ENCODE peak calls at places on chromosomes 12 and 14, in nine cellular contexts. One of them, this sample, is unnamed.

GRCh38 chr12:57488397-57489156 is 709 bp downstream of the MARS1 start:
- DNase-seq in stomach: no peak
- DNase-seq in breast epithelium: no peak
- DNase-seq in adrenal gland: no peak
- DNase-seq in A549: no peak
- DNase-seq in Peyer's patch: no peak
- DNase-seq in tibial nerve: no peak
- DNase-seq in K562: peak; percentile 41
- DNase-seq in upper lobe of left lung: no peak
- DNase-seq in this sample: no peak

GRCh38 chr14:101506211-101506920 is 54.9 kb upstream of the DIO3 start:
- DNase-seq in A549: no peak
- DNase-seq in upper lobe of left lung: peak; percentile 14
- DNase-seq in tibial nerve: peak; percentile 7
- DNase-seq in K562: no peak
- DNase-seq in adrenal gland: no peak
- DNase-seq in stomach: peak; percentile 18
- DNase-seq in Peyer's patch: peak; percentile 46
- DNase-seq in breast epithelium: no peak
- DNase-seq in this sample: no peak

GRCh38 chr14:89428556-89429196 is 11.6 kb upstream of the FOXN3 start:
- DNase-seq in upper lobe of left lung: no peak
- DNase-seq in adrenal gland: no peak
- DNase-seq in breast epithelium: peak; percentile 77
- DNase-seq in K562: no peak
- DNase-seq in tibial nerve: no peak
- DNase-seq in A549: no peak
- DNase-seq in stomach: no peak
- DNase-seq in Peyer's patch: no peak
- DNase-seq in this sample: peak; percentile 38

GRCh38 chr14:38078393-38078792 is 129.3 kb upstream of the SSTR1 start:
- DNase-seq in K562: no peak
- DNase-seq in Peyer's patch: no peak
- DNase-seq in breast epithelium: no peak
- DNase-seq in tibial nerve: no peak
- DNase-seq in upper lobe of left lung: peak; percentile 67
- DNase-seq in adrenal gland: no peak
- DNase-seq in A549: no peak
- DNase-seq in stomach: peak; percentile 30
- DNase-seq in this sample: no peak

GRCh38 chr14:90576981-90577660 is 180.3 kb downstream of the CALM1 start:
- DNase-seq in K562: peak; percentile 76
- DNase-seq in A549: no peak
- DNase-seq in stomach: no peak
- DNase-seq in breast epithelium: no peak
- DNase-seq in Peyer's patch: peak; percentile 29
- DNase-seq in tibial nerve: no peak
- DNase-seq in upper lobe of left lung: no peak
- DNase-seq in adrenal gland: no peak
- DNase-seq in this sample: no peak

GRCh38 chr14:101926620-101927019 is 37.8 kb upstream of the DYNC1H1 start:
- DNase-seq in breast epithelium: no peak
- DNase-seq in stomach: no peak
- DNase-seq in A549: no peak
- DNase-seq in upper lobe of left lung: no peak
- DNase-seq in tibial nerve: no peak
- DNase-seq in K562: no peak
- DNase-seq in adrenal gland: peak; percentile 14
- DNase-seq in Peyer's patch: no peak
- DNase-seq in this sample: peak; percentile 75

GRCh38 chr12:52171950-52172512 is 19.8 kb downstream of the KRT80 start:
- DNase-seq in breast epithelium: no peak
- DNase-seq in stomach: peak; percentile 61
- DNase-seq in upper lobe of left lung: peak; percentile 58
- DNase-seq in tibial nerve: no peak
- DNase-seq in adrenal gland: peak; percentile 69
- DNase-seq in Peyer's patch: peak; percentile 72
- DNase-seq in A549: peak; percentile 87
- DNase-seq in K562: peak; percentile 30
- DNase-seq in this sample: peak; percentile 81

GRCh38 chr12:119239040-119239439 is 60.3 kb downstream of the HSPB8 start:
- DNase-seq in stomach: no peak
- DNase-seq in A549: no peak
- DNase-seq in upper lobe of left lung: no peak
- DNase-seq in Peyer's patch: no peak
- DNase-seq in adrenal gland: no peak
- DNase-seq in K562: no peak
- DNase-seq in tibial nerve: no peak
- DNase-seq in breast epithelium: no peak
- DNase-seq in this sample: no peak

GRCh38 chr12:92290016-92290685 is 144.5 kb upstream of the BTG1 start:
- DNase-seq in breast epithelium: no peak
- DNase-seq in adrenal gland: no peak
- DNase-seq in tibial nerve: no peak
- DNase-seq in stomach: no peak
- DNase-seq in Peyer's patch: no peak
- DNase-seq in A549: peak; percentile 10
- DNase-seq in K562: no peak
- DNase-seq in upper lobe of left lung: no peak
- DNase-seq in this sample: no peak

GRCh38 chr12:121779422-121779895 is 14.0 kb downstream of the RHOF start:
- DNase-seq in tibial nerve: no peak
- DNase-seq in Peyer's patch: no peak
- DNase-seq in upper lobe of left lung: no peak
- DNase-seq in K562: no peak
- DNase-seq in stomach: no peak
- DNase-seq in A549: no peak
- DNase-seq in breast epithelium: no peak
- DNase-seq in adrenal gland: no peak
- DNase-seq in this sample: no peak
- H3K4me1 ChIP-seq in tibial nerve: no peaks in the 10 kb centered on the region
- H3K4me1 ChIP-seq in Peyer's patch: peaks cover 22% of the 10 kb centered on the region
- H3K4me1 ChIP-seq in upper lobe of left lung: peaks cover 23% of the 10 kb centered on the region
- H3K4me1 ChIP-seq in K562: peaks cover 15% of the 10 kb centered on the region
- H3K4me1 ChIP-seq in stomach: peaks cover 45% of the 10 kb centered on the region
- H3K4me1 ChIP-seq in A549: peaks cover 65% of the 10 kb centered on the region
- H3K4me1 ChIP-seq in breast epithelium: no peaks in the 10 kb centered on the region
- H3K4me1 ChIP-seq in adrenal gland: peaks cover 15% of the 10 kb centered on the region
- H3K4me1 ChIP-seq in this sample: no peaks in the 10 kb centered on the region

GRCh38 chr12:3077572-3078081 is 448 bp downstream of the TSPAN9 start:
- DNase-seq in breast epithelium: peak; percentile 26
- DNase-seq in A549: no peak
- DNase-seq in adrenal gland: no peak
- DNase-seq in stomach: peak; percentile 34
- DNase-seq in tibial nerve: no peak
- DNase-seq in upper lobe of left lung: peak; percentile 27
- DNase-seq in K562: no peak
- DNase-seq in Peyer's patch: no peak
- DNase-seq in this sample: no peak

GRCh38 chr12:3075315-3075714 is 1.9 kb upstream of the TSPAN9 start:
- DNase-seq in breast epithelium: no peak
- DNase-seq in upper lobe of left lung: no peak
- DNase-seq in adrenal gland: no peak
- DNase-seq in K562: no peak
- DNase-seq in Peyer's patch: no peak
- DNase-seq in stomach: no peak
- DNase-seq in A549: no peak
- DNase-seq in tibial nerve: no peak
- DNase-seq in this sample: no peak

GRCh38 chr12:3078086-3078820 is 1.1 kb downstream of the TSPAN9 start:
- DNase-seq in adrenal gland: no peak
- DNase-seq in Peyer's patch: peak; percentile 7
- DNase-seq in stomach: no peak
- DNase-seq in upper lobe of left lung: no peak
- DNase-seq in breast epithelium: no peak
- DNase-seq in tibial nerve: no peak
- DNase-seq in A549: no peak
- DNase-seq in K562: peak; percentile 5
- DNase-seq in this sample: no peak

GRCh38 chr12:3073438-3074255 is 3.5 kb upstream of the TSPAN9 start:
- DNase-seq in tibial nerve: peak; percentile 72
- DNase-seq in upper lobe of left lung: peak; percentile 82
- DNase-seq in stomach: peak; percentile 88
- DNase-seq in Peyer's patch: peak; percentile 88
- DNase-seq in K562: peak; percentile 74
- DNase-seq in breast epithelium: peak; percentile 75
- DNase-seq in A549: peak; percentile 89
- DNase-seq in adrenal gland: peak; percentile 83
- DNase-seq in this sample: peak; percentile 54

DNA sequence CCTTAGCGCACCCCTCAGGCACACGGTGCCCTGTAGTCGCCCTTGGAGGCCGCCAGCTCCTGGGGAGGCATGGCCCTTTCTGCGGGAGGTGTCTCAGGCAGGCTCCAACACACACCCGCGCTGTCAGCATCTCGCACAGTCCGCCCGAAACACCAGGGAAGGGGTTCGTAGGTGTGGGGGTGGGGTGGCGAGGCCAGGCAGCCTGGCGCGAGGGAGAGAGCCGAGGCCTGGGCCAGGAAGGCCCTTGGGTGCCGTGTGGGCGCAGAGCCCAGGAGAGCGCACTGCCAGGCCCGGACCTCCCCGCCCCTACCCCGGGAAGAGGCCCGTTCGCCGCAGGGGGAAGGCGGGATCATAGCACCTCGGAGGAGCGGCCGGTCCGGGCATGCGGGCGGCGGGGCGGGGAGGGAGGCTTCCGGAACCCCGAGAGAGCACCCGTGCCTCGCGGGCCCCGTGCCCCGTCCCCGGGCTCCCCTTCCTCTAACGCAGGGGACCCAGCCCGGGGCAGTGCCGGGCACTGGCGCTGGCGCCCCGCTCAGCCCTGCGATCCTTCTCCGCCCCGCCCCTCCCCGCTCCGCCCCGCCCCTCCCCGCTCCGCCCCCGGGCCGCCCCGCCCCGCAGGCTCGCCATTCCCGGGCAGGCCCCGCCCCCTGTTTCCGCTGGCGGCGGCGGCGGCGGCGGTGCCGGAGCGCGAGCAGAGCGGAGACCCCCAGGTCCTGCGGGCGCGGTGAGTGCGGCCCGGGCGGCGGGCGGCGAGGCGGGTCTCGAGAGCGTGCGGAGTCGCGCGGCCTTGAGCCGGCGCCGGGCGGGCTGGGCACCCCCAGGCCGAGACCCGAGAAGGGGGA is at the start of gene TSPAN9:
- DNase-seq in K562: peak; percentile 88
- DNase-seq in tibial nerve: peak; percentile 66
- DNase-seq in upper lobe of left lung: peak; percentile 74
- DNase-seq in stomach: peak; percentile 87
- DNase-seq in breast epithelium: peak; percentile 60
- DNase-seq in A549: peak; percentile 74
- DNase-seq in Peyer's patch: peak; percentile 90
- DNase-seq in adrenal gland: peak; percentile 85
- DNase-seq in this sample: peak; percentile 60
- TF ChIP-seq POLR2A in K562: no peak
- TF ChIP-seq POLR2A in tibial nerve: peak; percentile 30
- TF ChIP-seq POLR2A in upper lobe of left lung: peak; percentile 73
- TF ChIP-seq POLR2A in stomach: no peak
- TF ChIP-seq POLR2A in breast epithelium: peak; percentile 15
- TF ChIP-seq POLR2A in A549: peak; percentile 89
- TF ChIP-seq POLR2A in Peyer's patch: peak; percentile 18
- TF ChIP-seq POLR2A in adrenal gland: peak; percentile 62
- TF ChIP-seq POLR2A in this sample: peak; percentile 81

DNA sequence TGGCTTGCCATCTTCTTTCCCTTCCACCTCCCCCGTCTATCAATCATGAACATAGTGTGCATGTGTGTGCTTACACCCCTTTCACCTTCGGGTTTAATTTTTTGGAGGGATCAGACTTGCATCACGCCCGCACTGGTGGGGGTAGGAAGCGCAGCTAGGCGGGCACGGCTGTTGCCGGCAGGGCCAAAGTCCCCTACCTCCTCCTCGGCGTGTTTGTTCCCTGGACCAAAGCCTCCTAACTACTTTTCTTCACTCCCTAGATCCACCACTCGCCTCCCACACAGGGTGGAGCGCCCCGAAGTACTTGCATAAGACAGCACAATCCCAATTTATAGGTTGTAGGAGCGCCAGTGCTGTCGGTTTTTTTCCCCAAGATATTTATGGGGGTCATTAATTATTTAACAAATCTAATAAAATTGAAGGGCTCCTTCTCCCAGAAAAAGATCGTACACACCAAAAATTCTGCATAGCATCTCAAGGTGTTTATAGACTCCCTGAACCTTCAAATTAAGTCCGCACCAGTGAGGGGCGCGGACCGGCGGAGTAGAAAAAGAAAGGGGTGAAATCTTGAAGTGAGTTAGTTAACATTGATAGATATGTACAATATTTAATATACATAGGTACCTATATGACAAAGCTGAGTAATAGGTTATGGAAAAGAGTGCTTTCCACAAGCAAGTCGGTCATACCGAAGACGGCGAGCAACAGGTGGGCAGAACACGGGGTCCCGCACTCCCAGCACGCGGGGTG is 714 bp downstream of the PKP2 start:
- DNase-seq in tibial nerve: no peak
- DNase-seq in upper lobe of left lung: peak; percentile 23
- DNase-seq in adrenal gland: no peak
- DNase-seq in breast epithelium: no peak
- DNase-seq in stomach: peak; percentile 47
- DNase-seq in K562: peak; percentile 20
- DNase-seq in Peyer's patch: peak; percentile 77
- DNase-seq in A549: no peak
- DNase-seq in this sample: no peak
- H3K4me1 ChIP-seq in tibial nerve: no peaks in the 10 kb centered on the region
- H3K4me1 ChIP-seq in upper lobe of left lung: peaks cover 13% of the 10 kb centered on the region
- H3K4me1 ChIP-seq in adrenal gland: peaks cover 9% of the 10 kb centered on the region
- H3K4me1 ChIP-seq in breast epithelium: no peaks in the 10 kb centered on the region
- H3K4me1 ChIP-seq in stomach: peaks cover 65% of the 10 kb centered on the region
- H3K4me1 ChIP-seq in K562: peaks cover 8% of the 10 kb centered on the region
- H3K4me1 ChIP-seq in Peyer's patch: no peaks in the 10 kb centered on the region
- H3K4me1 ChIP-seq in A549: peaks cover 32% of the 10 kb centered on the region
- H3K4me1 ChIP-seq in this sample: no peaks in the 10 kb centered on the region

GRCh38 chr12:53849113-53849512 is 89.5 kb upstream of the HOXC13 start:
- DNase-seq in tibial nerve: no peak
- DNase-seq in Peyer's patch: no peak
- DNase-seq in breast epithelium: no peak
- DNase-seq in stomach: no peak
- DNase-seq in adrenal gland: no peak
- DNase-seq in K562: no peak
- DNase-seq in A549: no peak
- DNase-seq in upper lobe of left lung: no peak
- DNase-seq in this sample: no peak

GRCh38 chr12:53845932-53846331 is 92.7 kb upstream of the HOXC13 start:
- DNase-seq in Peyer's patch: no peak
- DNase-seq in breast epithelium: no peak
- DNase-seq in K562: no peak
- DNase-seq in A549: no peak
- DNase-seq in stomach: no peak
- DNase-seq in upper lobe of left lung: no peak
- DNase-seq in adrenal gland: no peak
- DNase-seq in tibial nerve: no peak
- DNase-seq in this sample: no peak

GRCh38 chr12:53843545-53843944 is 91.8 kb upstream of the CISTR start:
- DNase-seq in adrenal gland: no peak
- DNase-seq in breast epithelium: no peak
- DNase-seq in Peyer's patch: no peak
- DNase-seq in upper lobe of left lung: no peak
- DNase-seq in stomach: no peak
- DNase-seq in tibial nerve: no peak
- DNase-seq in K562: no peak
- DNase-seq in A549: no peak
- DNase-seq in this sample: no peak

GRCh38 chr12:53842686-53843085 is 90.9 kb upstream of the CISTR start:
- DNase-seq in breast epithelium: no peak
- DNase-seq in Peyer's patch: no peak
- DNase-seq in stomach: no peak
- DNase-seq in A549: no peak
- DNase-seq in adrenal gland: no peak
- DNase-seq in tibial nerve: no peak
- DNase-seq in K562: no peak
- DNase-seq in upper lobe of left lung: no peak
- DNase-seq in this sample: no peak

GRCh38 chr12:53844989-53845836 is 93.4 kb upstream of the HOXC13 start:
- DNase-seq in tibial nerve: no peak
- DNase-seq in A549: peak; percentile 72
- DNase-seq in breast epithelium: peak; percentile 83
- DNase-seq in adrenal gland: no peak
- DNase-seq in Peyer's patch: no peak
- DNase-seq in stomach: no peak
- DNase-seq in upper lobe of left lung: no peak
- DNase-seq in K562: no peak
- DNase-seq in this sample: no peak
- TF ChIP-seq POLR2A in tibial nerve: no peak
- TF ChIP-seq POLR2A in A549: no peak
- TF ChIP-seq POLR2A in breast epithelium: no peak
- TF ChIP-seq POLR2A in adrenal gland: no peak
- TF ChIP-seq POLR2A in Peyer's patch: no peak
- TF ChIP-seq POLR2A in stomach: no peak
- TF ChIP-seq POLR2A in upper lobe of left lung: no peak
- TF ChIP-seq POLR2A in K562: no peak
- TF ChIP-seq POLR2A in this sample: no peak

This sample was measured in gastrocnemius medialis.